ENCODE peak calls at places on chromosome 1, in seven cellular contexts. C is transverse colon, B is occipital lobe, S is GM18507, V is D341Med, J is SJCRH30, Y is H1. A is an unnamed sample.

GRCh38 chr1:30882678-30883388 is 25.7 kb downstream of the SDC3 start:
- DNase-seq in C (no peak), B (no peak), S (no peak), V (no peak), J (no peak), Y (no peak), A (no peak)

GRCh38 chr1:165279831-165280351 is 76.6 kb downstream of the LMX1A start:
- DNase-seq in C (no peak), B (no peak), S (no peak), V (no peak), J (no peak), Y (no peak), A (no peak)

GRCh38 chr1:78254517-78254916 is 208.8 kb downstream of the GIPC2 start:
- DNase-seq in C (no peak), B (no peak), S (no peak), V (no peak), J (no peak), Y (no peak), A (no peak)

GRCh38 chr1:214386747-214387146 is 105.8 kb downstream of the SMYD2 start:
- DNase-seq in C (no peak), B (no peak), S (no peak), V (no peak), J (no peak), Y (peak; percentile 33), A (no peak)

GRCh38 chr1:171833091-171833822 is 8.0 kb upstream of the DNM3 start:
- DNase-seq in C (no peak), B (no peak), S (no peak), V (no peak), J (peak; percentile 82), Y (no peak), A (no peak)

GRCh38 chr1:27539901-27540861 is 50.2 kb upstream of the WASF2 start:
- DNase-seq in C (peak; percentile 31), B (no peak), S (no peak), V (no peak), J (no peak), Y (no peak), A (no peak)

GRCh38 chr1:113146242-113147072 is 73.5 kb downstream of the LRIG2 start:
- DNase-seq in C (no peak), B (no peak), S (no peak), V (no peak), J (peak; percentile 26), Y (no peak), A (no peak)

GRCh38 chr1:61925591-61926298 is 183.5 kb downstream of the PATJ start:
- DNase-seq in C (no peak), B (no peak), S (no peak), V (no peak), J (no peak), Y (no peak), A (no peak)

GRCh38 chr1:89844860-89845259 is 24.0 kb downstream of the LRRC8D start:
- DNase-seq in C (no peak), B (no peak), S (no peak), V (no peak), J (no peak), Y (no peak), A (no peak)

GRCh38 chr1:35857830-35858229 is 25.2 kb upstream of the AGO1 start:
- DNase-seq in C (no peak), B (no peak), S (no peak), V (no peak), J (no peak), Y (no peak), A (no peak)

GRCh38 chr1:110455151-110455550 is 4.2 kb downstream of the PROK1 start:
- DNase-seq in C (no peak), B (no peak), S (no peak), V (no peak), J (no peak), Y (peak; percentile 73), A (no peak)

GRCh38 chr1:176994926-176995596 is 169.5 kb downstream of the ASTN1 start:
- DNase-seq in C (no peak), B (no peak), S (no peak), V (no peak), J (no peak), Y (no peak), A (no peak)

A was measured in head of caudate nucleus.